ENCODE peak calls at places on chromosomes 6 and 20, in four cellular contexts. X is left lung, R is prostate gland, S is PC-3. Q is an unnamed sample.

GRCh38 chr6:137471497-137471896 is 22.7 kb downstream of the OLIG3 start:
- DNase-seq in S (no peak), R (no peak), X (no peak), Q (no peak)

GRCh38 chr6:11535801-11536230 is 1.7 kb upstream of the TMEM170B start:
- DNase-seq in X (no peak), S (peak; percentile 86), R (no peak), Q (no peak)

GRCh38 chr20:22339946-22340345 is 244.4 kb downstream of the FOXA2 start:
- DNase-seq in S (peak; percentile 52), R (no peak), X (no peak), Q (no peak)

GRCh38 chr6:91087864-91088263 is 501.0 kb upstream of the MAP3K7 start:
- DNase-seq in S (no peak), R (no peak), X (no peak), Q (no peak)

GRCh38 chr20:24951536-24952047 is 2.5 kb downstream of the CST7 start:
- DNase-seq in S (no peak), X (no peak), R (no peak), Q (no peak)

GRCh38 chr6:1392813-1393640 is 3.7 kb downstream of the FOXF2 start:
- DNase-seq in S (no peak), R (no peak), X (no peak), Q (no peak)

GRCh38 chr6:56900784-56901183 is 54.1 kb upstream of the BEND6 start:
- DNase-seq in X (no peak), R (no peak), S (no peak), Q (no peak)

GRCh38 chr6:109009761-109010612 is 84.7 kb downstream of the SESN1 start:
- DNase-seq in X (no peak), S (no peak), R (no peak), Q (no peak)

GRCh38 chr6:87393026-87393622 is 14.6 kb upstream of the CFAP206 start:
- DNase-seq in R (peak; percentile 61), X (no peak), S (peak; percentile 64), Q (no peak)

GRCh38 chr6:36594029-36594815 is at the start of gene SRSF3:
- DNase-seq in R (peak; percentile 98), S (peak; percentile 98), X (peak; percentile 98), Q (peak; percentile 91)

GRCh38 chr6:54860132-54860531 is 13.6 kb downstream of the FAM83B start:
- DNase-seq in X (no peak), R (no peak), S (no peak), Q (no peak)

GRCh38 chr6:132259070-132259469 is 142.2 kb downstream of the MOXD1 start:
- DNase-seq in S (peak; percentile 40), R (no peak), X (no peak), Q (no peak)

GRCh38 chr20:23086056-23086551 is at the start of gene CD93:
- DNase-seq in X (no peak), R (no peak), S (no peak), Q (no peak)

GRCh38 chr20:59004763-59005522 is 2.1 kb downstream of the CTSZ start:
- DNase-seq in R (no peak), S (no peak), X (peak; percentile 90), Q (no peak)

GRCh38 chr20:21707267-21707666 is 1.8 kb downstream of the PAX1 start:
- DNase-seq in S (no peak), R (no peak), X (no peak), Q (no peak)

GRCh38 chr20:8435251-8436035 is 303.4 kb downstream of the PLCB1 start:
- DNase-seq in X (no peak), S (no peak), R (no peak), Q (no peak)

GRCh38 chr6:12354499-12354898 is 64.3 kb downstream of the EDN1 start:
- DNase-seq in X (no peak), S (no peak), R (peak; percentile 74), Q (no peak)

GRCh38 chr6:11769816-11770545 is 8.6 kb downstream of the ADTRP start:
- DNase-seq in R (no peak), S (peak; percentile 10), X (no peak), Q (no peak)

GRCh38 chr6:133132092-133132491 is 109.1 kb upstream of the EYA4 start:
- DNase-seq in X (no peak), S (peak; percentile 4), R (peak; percentile 8), Q (no peak)

GRCh38 chr6:105769197-105769596 is 316.9 kb upstream of the PRDM1 start:
- DNase-seq in X (no peak), R (no peak), S (no peak), Q (no peak)

GRCh38 chr6:105764318-105764717 is 321.8 kb upstream of the PRDM1 start:
- DNase-seq in X (no peak), S (no peak), R (no peak), Q (no peak)

GRCh38 chr6:105767541-105767940 is 318.6 kb upstream of the PRDM1 start:
- DNase-seq in R (no peak), X (no peak), S (no peak), Q (no peak)

GRCh38 chr6:105763866-105764265 is 322.3 kb upstream of the PRDM1 start:
- DNase-seq in S (no peak), X (no peak), R (no peak), Q (no peak)

GRCh38 chr6:105765239-105765638 is 320.9 kb upstream of the PRDM1 start:
- DNase-seq in R (no peak), X (no peak), S (no peak), Q (no peak)
- H3K9me3 ChIP-seq in R (no peaks in the 10 kb centered on the region), X (no peaks in the 10 kb centered on the region), S (no peaks in the 10 kb centered on the region), Q (no peaks in the 10 kb centered on the region)

GRCh38 chr20:15831201-15831600 is 742.0 kb downstream of the KIF16B start:
- DNase-seq in S (peak; percentile 93), R (no peak), X (no peak), Q (no peak)
- H3K9me3 ChIP-seq in S (no peaks in the 10 kb centered on the region), R (no peaks in the 10 kb centered on the region), X (no peaks in the 10 kb centered on the region), Q (no peaks in the 10 kb centered on the region)

GRCh38 chr20:60338556-60338955 is 380.3 kb downstream of the CDH26 start:
- DNase-seq in X (no peak), R (no peak), S (no peak), Q (no peak)

GRCh38 chr20:60345106-60345505 is 386.9 kb downstream of the CDH26 start:
- DNase-seq in R (no peak), S (no peak), X (no peak), Q (no peak)

GRCh38 chr20:60340232-60340631 is 382.0 kb downstream of the CDH26 start:
- DNase-seq in X (no peak), S (no peak), R (no peak), Q (no peak)

DNA sequence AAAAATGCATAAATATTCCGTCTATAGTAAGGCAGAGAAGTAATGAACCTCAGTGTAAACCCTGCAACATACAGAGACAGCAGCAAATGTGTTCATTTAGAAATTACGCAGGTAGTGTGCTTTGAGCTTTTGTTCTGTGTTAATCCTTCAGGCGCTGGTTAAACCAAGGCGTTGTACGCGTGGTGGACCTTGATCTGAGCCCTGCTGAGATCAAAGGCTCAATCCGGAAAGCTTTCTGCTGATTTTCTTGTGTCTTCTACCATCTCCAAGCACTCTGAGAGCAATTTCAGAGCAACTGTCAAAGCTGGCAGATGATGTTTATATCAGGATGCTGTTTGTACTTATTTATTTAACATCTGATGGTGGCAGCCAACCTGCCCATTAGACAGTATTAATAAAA is 382.8 kb downstream of the CDH26 start:
- DNase-seq in X (no peak), R (no peak), S (no peak), Q (no peak)
- H3K9me3 ChIP-seq in X (no peaks in the 10 kb centered on the region), R (no peaks in the 10 kb centered on the region), S (peaks cover 4% of the 10 kb centered on the region), Q (no peaks in the 10 kb centered on the region)

GRCh38 chr6:53557005-53557715 is 12.3 kb upstream of the GCLC start:
- DNase-seq in R (no peak), X (no peak), S (no peak), Q (no peak)
- H3K9me3 ChIP-seq in R (no peaks in the 10 kb centered on the region), X (peaks cover 19% of the 10 kb centered on the region), S (peaks cover 36% of the 10 kb centered on the region), Q (no peaks in the 10 kb centered on the region)

GRCh38 chr6:39520411-39520810 is 197.9 kb upstream of the KCNK16 start:
- DNase-seq in R (no peak), S (no peak), X (no peak), Q (no peak)

GRCh38 chr6:39523987-39524386 is 201.2 kb downstream of the KIF6 start:
- DNase-seq in R (no peak), S (no peak), X (no peak), Q (no peak)

GRCh38 chr6:39520943-39521342 is 198.4 kb upstream of the KCNK16 start:
- DNase-seq in R (no peak), S (no peak), X (no peak), Q (no peak)

GRCh38 chr6:39517763-39518162 is 195.3 kb upstream of the KCNK16 start:
- DNase-seq in S (no peak), R (no peak), X (no peak), Q (no peak)

DNA sequence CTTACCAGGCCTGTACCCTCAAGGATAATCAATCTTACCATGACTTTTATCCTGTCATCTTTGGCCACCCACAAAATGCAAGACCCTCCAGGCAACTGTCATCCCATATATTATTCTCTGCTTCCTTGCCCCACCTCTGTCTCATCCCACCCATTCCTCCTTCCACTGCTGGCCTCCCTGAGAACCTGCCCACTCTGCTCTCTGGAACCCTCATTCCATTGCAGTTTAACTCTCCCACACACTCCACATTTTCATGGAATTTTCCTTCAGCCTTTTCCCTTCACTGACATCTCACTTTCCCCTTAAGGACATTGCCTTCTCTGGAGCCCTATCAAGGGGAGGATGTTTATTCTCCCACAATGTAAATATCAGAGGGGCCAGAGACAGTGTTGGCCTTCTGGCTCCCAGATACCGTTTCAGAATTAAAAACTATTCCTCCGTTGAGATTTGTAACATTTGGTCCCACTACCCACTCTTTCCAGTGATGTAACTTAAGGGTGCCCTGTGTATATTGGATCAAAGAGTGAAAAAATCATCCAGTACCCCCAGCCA is 199.4 kb upstream of the KCNK16 start:
- DNase-seq in S (no peak), X (no peak), R (no peak), Q (no peak)
- H3K9me3 ChIP-seq in S (no peaks in the 10 kb centered on the region), X (no peaks in the 10 kb centered on the region), R (no peaks in the 10 kb centered on the region), Q (no peaks in the 10 kb centered on the region)

DNA sequence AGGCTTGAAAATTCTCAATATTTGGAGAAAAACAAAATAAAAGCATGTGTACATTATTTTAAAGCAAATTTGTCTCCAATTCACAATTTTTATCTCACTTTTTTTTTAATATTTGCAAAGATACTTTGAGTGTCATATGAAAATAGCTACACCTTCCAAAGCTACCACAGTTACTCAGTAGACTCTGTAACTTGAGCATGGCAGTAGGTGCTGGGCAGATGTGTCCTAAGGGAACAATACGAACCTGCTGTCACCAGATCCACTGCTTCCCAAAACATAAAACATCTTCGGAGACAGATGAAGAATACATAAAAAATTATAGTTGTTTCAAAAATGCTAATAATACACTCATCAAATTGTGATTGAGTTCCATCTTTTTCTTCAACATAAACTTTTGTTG is 10.6 kb downstream of the WDR27 start:
- DNase-seq in X (no peak), R (no peak), S (no peak), Q (no peak)
- H3K9me3 ChIP-seq in X (peaks cover 37% of the 10 kb centered on the region), R (no peaks in the 10 kb centered on the region), S (no peaks in the 10 kb centered on the region), Q (no peaks in the 10 kb centered on the region)

GRCh38 chr6:168603234-168603633 is 162.2 kb downstream of the SMOC2 start:
- DNase-seq in R (no peak), X (no peak), S (no peak), Q (no peak)

GRCh38 chr6:168599769-168600330 is 158.9 kb downstream of the SMOC2 start:
- DNase-seq in S (no peak), R (no peak), X (no peak), Q (no peak)

GRCh38 chr6:168600381-168600780 is 159.4 kb downstream of the SMOC2 start:
- DNase-seq in X (no peak), S (no peak), R (no peak), Q (no peak)

GRCh38 chr6:168599118-168599494 is 158.1 kb downstream of the SMOC2 start:
- DNase-seq in S (no peak), X (no peak), R (no peak), Q (no peak)

GRCh38 chr6:168601101-168601500 is 160.1 kb downstream of the SMOC2 start:
- DNase-seq in R (no peak), X (no peak), S (no peak), Q (no peak)
- H3K9me3 ChIP-seq in R (no peaks in the 10 kb centered on the region), X (no peaks in the 10 kb centered on the region), S (no peaks in the 10 kb centered on the region), Q (no peaks in the 10 kb centered on the region)

GRCh38 chr20:56187791-56188190 is 60.7 kb upstream of the MC3R start:
- DNase-seq in X (no peak), R (no peak), S (peak; percentile 59), Q (no peak)
- H3K9me3 ChIP-seq in X (no peaks in the 10 kb centered on the region), R (no peaks in the 10 kb centered on the region), S (no peaks in the 10 kb centered on the region), Q (no peaks in the 10 kb centered on the region)

Q was measured in T-helper 17 cell.